ENCODE peak calls at places on chromosomes 2 and 18, in six cellular contexts. One of them, this sample, is unnamed.

GRCh38 chr2:64770137-64770780 is 116.5 kb upstream of the SERTAD2 start:
- DNase-seq in GM12865: no peak
- DNase-seq in epithelial cell of esophagus: peak; percentile 26
- DNase-seq in brain microvascular endothelial cell: no peak
- DNase-seq in sigmoid colon: no peak
- DNase-seq in cardiac muscle cell: no peak
- DNase-seq in this sample: peak; percentile 43

GRCh38 chr2:39146022-39146421 is 25.2 kb upstream of the SOS1 start:
- DNase-seq in GM12865: no peak
- DNase-seq in epithelial cell of esophagus: no peak
- DNase-seq in brain microvascular endothelial cell: no peak
- DNase-seq in sigmoid colon: no peak
- DNase-seq in cardiac muscle cell: no peak
- DNase-seq in this sample: no peak

GRCh38 chr18:79503891-79504475 is 108.3 kb downstream of the NFATC1 start:
- DNase-seq in GM12865: no peak
- DNase-seq in epithelial cell of esophagus: no peak
- DNase-seq in brain microvascular endothelial cell: no peak
- DNase-seq in sigmoid colon: no peak
- DNase-seq in cardiac muscle cell: no peak
- DNase-seq in this sample: no peak

GRCh38 chr2:67898605-67899004 is 164.2 kb downstream of the C1D start:
- DNase-seq in GM12865: no peak
- DNase-seq in epithelial cell of esophagus: no peak
- DNase-seq in brain microvascular endothelial cell: no peak
- DNase-seq in sigmoid colon: no peak
- DNase-seq in cardiac muscle cell: no peak
- DNase-seq in this sample: no peak

GRCh38 chr2:225002039-225002655 is 40.1 kb downstream of the DOCK10 start:
- DNase-seq in GM12865: peak; percentile 85
- DNase-seq in epithelial cell of esophagus: peak; percentile 79
- DNase-seq in brain microvascular endothelial cell: peak; percentile 61
- DNase-seq in sigmoid colon: no peak
- DNase-seq in cardiac muscle cell: peak; percentile 61
- DNase-seq in this sample: peak; percentile 88

GRCh38 chr2:230711224-230711623 is 1.4 kb upstream of the CAB39 start:
- DNase-seq in GM12865: no peak
- DNase-seq in epithelial cell of esophagus: no peak
- DNase-seq in brain microvascular endothelial cell: no peak
- DNase-seq in sigmoid colon: no peak
- DNase-seq in cardiac muscle cell: no peak
- DNase-seq in this sample: no peak

GRCh38 chr2:128661289-128661688 is 342.6 kb upstream of the HS6ST1 start:
- DNase-seq in GM12865: no peak
- DNase-seq in epithelial cell of esophagus: no peak
- DNase-seq in brain microvascular endothelial cell: no peak
- DNase-seq in sigmoid colon: no peak
- DNase-seq in cardiac muscle cell: no peak
- DNase-seq in this sample: no peak

GRCh38 chr18:44180683-44181082 is 500.0 kb upstream of the SETBP1 start:
- DNase-seq in GM12865: no peak
- DNase-seq in epithelial cell of esophagus: peak; percentile 92
- DNase-seq in brain microvascular endothelial cell: peak; percentile 70
- DNase-seq in sigmoid colon: no peak
- DNase-seq in cardiac muscle cell: peak; percentile 3
- DNase-seq in this sample: peak; percentile 55

GRCh38 chr18:78242796-78243195 is 736.8 kb upstream of the SALL3 start:
- DNase-seq in GM12865: no peak
- DNase-seq in epithelial cell of esophagus: peak; percentile 1
- DNase-seq in brain microvascular endothelial cell: no peak
- DNase-seq in sigmoid colon: no peak
- DNase-seq in cardiac muscle cell: no peak
- DNase-seq in this sample: peak; percentile 59

GRCh38 chr2:66575625-66576371 is 140.9 kb downstream of the MEIS1 start:
- DNase-seq in GM12865: no peak
- DNase-seq in epithelial cell of esophagus: peak; percentile 36
- DNase-seq in brain microvascular endothelial cell: no peak
- DNase-seq in sigmoid colon: peak; percentile 89
- DNase-seq in cardiac muscle cell: peak; percentile 64
- DNase-seq in this sample: peak; percentile 45

GRCh38 chr2:66576381-66577330 is 141.7 kb downstream of the MEIS1 start:
- DNase-seq in GM12865: no peak
- DNase-seq in epithelial cell of esophagus: peak; percentile 59
- DNase-seq in brain microvascular endothelial cell: no peak
- DNase-seq in sigmoid colon: peak; percentile 86
- DNase-seq in cardiac muscle cell: peak; percentile 45
- DNase-seq in this sample: peak; percentile 58

GRCh38 chr2:66573412-66573811 is 138.5 kb downstream of the MEIS1 start:
- DNase-seq in GM12865: no peak
- DNase-seq in epithelial cell of esophagus: peak; percentile 75
- DNase-seq in brain microvascular endothelial cell: no peak
- DNase-seq in sigmoid colon: no peak
- DNase-seq in cardiac muscle cell: peak; percentile 58
- DNase-seq in this sample: no peak

GRCh38 chr2:66573866-66574265 is 138.9 kb downstream of the MEIS1 start:
- DNase-seq in GM12865: no peak
- DNase-seq in epithelial cell of esophagus: no peak
- DNase-seq in brain microvascular endothelial cell: no peak
- DNase-seq in sigmoid colon: no peak
- DNase-seq in cardiac muscle cell: peak; percentile 66
- DNase-seq in this sample: no peak

GRCh38 chr2:66574701-66575624 is 140.0 kb downstream of the MEIS1 start:
- DNase-seq in GM12865: no peak
- DNase-seq in epithelial cell of esophagus: peak; percentile 76
- DNase-seq in brain microvascular endothelial cell: peak; percentile 42
- DNase-seq in sigmoid colon: peak; percentile 92
- DNase-seq in cardiac muscle cell: peak; percentile 91
- DNase-seq in this sample: peak; percentile 92
- TF ChIP-seq CTCF in GM12865: no peak
- TF ChIP-seq CTCF in epithelial cell of esophagus: peak; percentile 53
- TF ChIP-seq CTCF in brain microvascular endothelial cell: peak; percentile 69
- TF ChIP-seq CTCF in sigmoid colon: peak; percentile 29
- TF ChIP-seq CTCF in cardiac muscle cell: peak; percentile 58
- TF ChIP-seq CTCF in this sample: peak; percentile 38

GRCh38 chr2:201971516-201972228 is 62.0 kb upstream of the FZD7 start:
- DNase-seq in GM12865: no peak
- DNase-seq in epithelial cell of esophagus: no peak
- DNase-seq in brain microvascular endothelial cell: no peak
- DNase-seq in sigmoid colon: peak; percentile 24
- DNase-seq in cardiac muscle cell: no peak
- DNase-seq in this sample: no peak

GRCh38 chr2:201973316-201973715 is 60.3 kb upstream of the FZD7 start:
- DNase-seq in GM12865: no peak
- DNase-seq in epithelial cell of esophagus: no peak
- DNase-seq in brain microvascular endothelial cell: no peak
- DNase-seq in sigmoid colon: no peak
- DNase-seq in cardiac muscle cell: no peak
- DNase-seq in this sample: no peak

GRCh38 chr2:201974651-201975050 is 59.0 kb upstream of the FZD7 start:
- DNase-seq in GM12865: no peak
- DNase-seq in epithelial cell of esophagus: no peak
- DNase-seq in brain microvascular endothelial cell: no peak
- DNase-seq in sigmoid colon: no peak
- DNase-seq in cardiac muscle cell: no peak
- DNase-seq in this sample: no peak

GRCh38 chr2:201970786-201971108 is 62.9 kb upstream of the FZD7 start:
- DNase-seq in GM12865: no peak
- DNase-seq in epithelial cell of esophagus: no peak
- DNase-seq in brain microvascular endothelial cell: no peak
- DNase-seq in sigmoid colon: peak; percentile 10
- DNase-seq in cardiac muscle cell: no peak
- DNase-seq in this sample: no peak

DNA sequence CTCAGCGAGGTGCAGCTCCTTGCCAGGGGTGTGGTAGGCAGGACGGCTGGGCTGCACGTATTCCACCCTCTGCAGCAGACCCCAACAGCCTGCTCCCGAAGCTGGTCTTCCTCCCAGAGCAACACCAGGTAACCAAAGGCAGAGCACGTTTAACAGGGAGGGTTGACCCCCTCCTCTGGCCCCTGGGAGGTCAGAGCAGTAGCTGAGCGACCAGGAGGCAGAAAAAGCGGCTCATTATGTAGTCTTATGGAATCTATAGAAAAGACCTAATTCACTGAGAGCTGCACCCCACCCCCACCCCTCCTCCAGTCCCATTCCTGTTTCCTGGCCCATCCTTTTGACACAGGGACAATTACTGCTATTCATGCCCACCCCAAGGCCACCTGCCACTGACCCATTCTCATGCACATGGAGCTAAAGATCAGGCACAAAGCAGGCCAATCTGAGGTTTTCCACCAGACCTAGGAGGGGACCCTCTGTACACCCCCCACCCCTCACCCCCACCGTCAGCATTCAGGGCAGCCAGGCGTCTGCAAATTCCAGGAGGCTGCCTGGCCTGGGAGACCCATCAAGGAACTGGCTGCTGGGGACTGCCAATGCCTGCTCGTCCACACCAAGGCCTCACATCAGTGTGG is 60.9 kb upstream of the FZD7 start:
- DNase-seq in GM12865: no peak
- DNase-seq in epithelial cell of esophagus: no peak
- DNase-seq in brain microvascular endothelial cell: no peak
- DNase-seq in sigmoid colon: no peak
- DNase-seq in cardiac muscle cell: no peak
- DNase-seq in this sample: no peak
- H3K4me3 ChIP-seq in GM12865: no peak overlapping the region
- H3K4me3 ChIP-seq in epithelial cell of esophagus: no peak overlapping the region
- H3K4me3 ChIP-seq in brain microvascular endothelial cell: no peak overlapping the region
- H3K4me3 ChIP-seq in sigmoid colon: no peak overlapping the region
- H3K4me3 ChIP-seq in cardiac muscle cell: no peak overlapping the region
- H3K4me3 ChIP-seq in this sample: no peak overlapping the region

DNA sequence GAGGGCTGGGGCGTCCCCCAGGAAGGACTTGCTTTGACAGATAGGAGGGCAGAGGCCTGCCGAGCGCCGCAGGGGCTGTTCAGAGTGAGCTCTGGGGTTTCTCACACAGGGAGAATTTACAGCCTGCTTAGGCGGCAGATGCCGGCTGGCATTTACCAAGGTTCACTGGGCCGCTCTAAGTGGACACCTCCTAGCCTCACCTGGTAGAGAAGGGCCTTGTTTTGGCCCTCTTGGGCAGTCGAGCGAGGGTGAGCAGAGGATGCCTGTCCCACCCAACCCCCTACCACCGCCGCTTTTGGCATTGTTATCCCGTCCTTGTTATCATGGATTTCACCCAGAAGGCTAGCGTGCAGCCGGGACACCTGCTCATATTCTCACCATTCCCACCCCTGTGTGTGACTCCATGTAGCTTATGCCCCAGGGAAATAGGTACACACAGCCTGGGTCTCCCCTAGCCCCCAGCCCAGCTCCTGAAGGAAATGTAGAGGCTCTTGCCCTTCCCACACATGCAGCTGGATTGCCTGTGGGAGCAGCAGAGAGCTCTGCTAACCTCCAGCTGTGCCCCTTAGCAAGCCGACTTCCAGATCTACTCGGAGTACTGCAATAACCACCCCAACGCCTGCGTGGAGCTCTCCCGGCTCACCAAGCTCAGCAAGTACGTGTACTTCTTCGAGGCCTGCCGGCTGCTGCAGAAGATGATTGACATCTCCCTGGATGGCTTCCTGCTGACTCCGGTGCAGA is 52.4 kb downstream of the FAM168B start:
- DNase-seq in GM12865: no peak
- DNase-seq in epithelial cell of esophagus: no peak
- DNase-seq in brain microvascular endothelial cell: peak; percentile 24
- DNase-seq in sigmoid colon: peak; percentile 57
- DNase-seq in cardiac muscle cell: peak; percentile 36
- DNase-seq in this sample: peak; percentile 43
- TF ChIP-seq CTCF in GM12865: no peak
- TF ChIP-seq CTCF in epithelial cell of esophagus: peak; percentile 11
- TF ChIP-seq CTCF in brain microvascular endothelial cell: peak; percentile 57
- TF ChIP-seq CTCF in sigmoid colon: no peak
- TF ChIP-seq CTCF in cardiac muscle cell: peak; percentile 43
- TF ChIP-seq CTCF in this sample: peak; percentile 39

DNA sequence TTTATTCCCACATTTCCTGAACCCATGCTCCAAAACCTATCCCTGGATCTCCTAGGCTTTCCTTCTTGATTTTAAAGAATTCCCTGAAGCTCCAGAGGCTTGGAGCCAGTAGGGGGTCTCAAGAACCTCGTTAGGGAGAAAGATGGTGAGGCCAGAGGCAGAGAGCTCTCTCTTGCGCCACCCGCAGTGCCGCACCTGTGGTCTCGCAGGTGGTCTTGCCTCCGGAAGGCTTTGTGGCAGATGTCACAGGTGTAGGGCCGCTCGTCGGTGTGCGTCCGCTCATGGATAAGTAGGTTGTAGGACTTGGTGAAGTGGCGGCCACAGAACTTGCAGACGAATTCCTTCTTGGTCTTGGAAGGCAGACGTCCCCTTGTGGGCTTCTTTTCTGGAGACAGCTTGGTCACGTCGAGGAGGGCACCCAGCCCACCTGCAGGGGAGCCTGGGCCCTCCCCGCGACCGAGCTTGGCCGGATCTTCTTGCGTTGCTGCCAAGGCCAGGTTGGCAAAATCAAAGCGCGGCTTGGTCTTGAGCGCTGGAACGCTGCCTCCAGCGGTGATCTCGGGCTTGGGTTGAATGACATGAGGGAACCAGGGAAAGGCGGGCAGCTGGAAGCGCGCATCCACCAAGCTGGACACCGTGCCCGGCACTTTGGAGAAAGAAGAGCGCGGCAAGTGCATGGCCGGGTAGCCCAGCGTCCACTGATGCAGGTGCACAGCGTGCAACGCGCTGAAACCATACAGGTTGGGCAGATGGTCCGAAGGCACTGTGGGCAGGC is 5.3 kb downstream of the OSR1 start:
- DNase-seq in GM12865: no peak
- DNase-seq in epithelial cell of esophagus: no peak
- DNase-seq in brain microvascular endothelial cell: no peak
- DNase-seq in sigmoid colon: no peak
- DNase-seq in cardiac muscle cell: no peak
- DNase-seq in this sample: no peak
- H3K4me3 ChIP-seq in GM12865: no peak overlapping the region
- H3K4me3 ChIP-seq in epithelial cell of esophagus: no peak overlapping the region
- H3K4me3 ChIP-seq in brain microvascular endothelial cell: no peak overlapping the region
- H3K4me3 ChIP-seq in sigmoid colon: peak overlapping the region; percentile 64
- H3K4me3 ChIP-seq in cardiac muscle cell: no peak overlapping the region
- H3K4me3 ChIP-seq in this sample: no peak overlapping the region

GRCh38 chr2:69572640-69573039 is 70.9 kb downstream of the AAK1 start:
- DNase-seq in GM12865: no peak
- DNase-seq in epithelial cell of esophagus: peak; percentile 55
- DNase-seq in brain microvascular endothelial cell: peak; percentile 60
- DNase-seq in sigmoid colon: no peak
- DNase-seq in cardiac muscle cell: no peak
- DNase-seq in this sample: peak; percentile 49
- TF ChIP-seq CTCF in GM12865: no peak
- TF ChIP-seq CTCF in epithelial cell of esophagus: no peak
- TF ChIP-seq CTCF in brain microvascular endothelial cell: no peak
- TF ChIP-seq CTCF in sigmoid colon: no peak
- TF ChIP-seq CTCF in cardiac muscle cell: no peak
- TF ChIP-seq CTCF in this sample: no peak

GRCh38 chr18:75204262-75204977 is 4.5 kb downstream of the PTGR3 start:
- DNase-seq in GM12865: no peak
- DNase-seq in epithelial cell of esophagus: peak; percentile 25
- DNase-seq in brain microvascular endothelial cell: no peak
- DNase-seq in sigmoid colon: no peak
- DNase-seq in cardiac muscle cell: peak; percentile 45
- DNase-seq in this sample: peak; percentile 36
- H3K4me3 ChIP-seq in GM12865: no peak overlapping the region
- H3K4me3 ChIP-seq in epithelial cell of esophagus: peak overlapping the region; percentile 41
- H3K4me3 ChIP-seq in brain microvascular endothelial cell: peak overlapping the region; percentile 49
- H3K4me3 ChIP-seq in sigmoid colon: peak overlapping the region; percentile 87
- H3K4me3 ChIP-seq in cardiac muscle cell: peak overlapping the region; percentile 30
- H3K4me3 ChIP-seq in this sample: peak overlapping the region; percentile 34

GRCh38 chr2:3377612-3378432 is at the start of gene EIPR1:
- DNase-seq in GM12865: peak; percentile 99
- DNase-seq in epithelial cell of esophagus: peak; percentile 99
- DNase-seq in brain microvascular endothelial cell: peak; percentile 99
- DNase-seq in sigmoid colon: peak; percentile 99
- DNase-seq in cardiac muscle cell: peak; percentile 98
- DNase-seq in this sample: peak; percentile 98
- TF ChIP-seq CTCF in GM12865: no peak
- TF ChIP-seq CTCF in epithelial cell of esophagus: no peak
- TF ChIP-seq CTCF in brain microvascular endothelial cell: no peak
- TF ChIP-seq CTCF in sigmoid colon: no peak
- TF ChIP-seq CTCF in cardiac muscle cell: no peak
- TF ChIP-seq CTCF in this sample: no peak

This sample was measured in cardiac fibroblast.